ENCODE peak calls at places on chromosome 7, in four cellular contexts. One of them, this sample, is unnamed.

GRCh38 chr7:10708447-10708846 is 265.2 kb upstream of the PHF14 start:
- DNase-seq in NCI-H2081: peak
- DNase-seq in smooth muscle cell of the brain vasculature: no peak
- DNase-seq in epithelial cell of esophagus: peak
- DNase-seq in this sample: peak

GRCh38 chr7:90119178-90119971 is 34.9 kb upstream of the STEAP1 start:
- DNase-seq in NCI-H2081: peak
- DNase-seq in smooth muscle cell of the brain vasculature: no peak
- DNase-seq in epithelial cell of esophagus: no peak
- DNase-seq in this sample: no peak

GRCh38 chr7:100167912-100168323 is 499 bp downstream of the GAL3ST4 start:
- DNase-seq in NCI-H2081: no peak
- DNase-seq in smooth muscle cell of the brain vasculature: no peak
- DNase-seq in epithelial cell of esophagus: peak
- DNase-seq in this sample: no peak

GRCh38 chr7:151195616-151196450 is 8.8 kb upstream of the ASB10 start:
- DNase-seq in NCI-H2081: no peak
- DNase-seq in smooth muscle cell of the brain vasculature: no peak
- DNase-seq in epithelial cell of esophagus: no peak
- DNase-seq in this sample: no peak

GRCh38 chr7:155820788-155821187 is 8.5 kb upstream of the SHH start:
- DNase-seq in NCI-H2081: no peak
- DNase-seq in smooth muscle cell of the brain vasculature: no peak
- DNase-seq in epithelial cell of esophagus: no peak
- DNase-seq in this sample: no peak

GRCh38 chr7:80273327-80273726 is 138.7 kb downstream of the GNAI1 start:
- DNase-seq in NCI-H2081: no peak
- DNase-seq in smooth muscle cell of the brain vasculature: no peak
- DNase-seq in epithelial cell of esophagus: peak
- DNase-seq in this sample: no peak

GRCh38 chr7:48040944-48041664 is 5.8 kb downstream of the C7orf57 start:
- DNase-seq in NCI-H2081: no peak
- DNase-seq in smooth muscle cell of the brain vasculature: no peak
- DNase-seq in epithelial cell of esophagus: no peak
- DNase-seq in this sample: no peak

GRCh38 chr7:24703296-24703695 is 54.0 kb downstream of the GSDME start:
- DNase-seq in NCI-H2081: no peak
- DNase-seq in smooth muscle cell of the brain vasculature: no peak
- DNase-seq in epithelial cell of esophagus: peak
- DNase-seq in this sample: no peak

GRCh38 chr7:94834359-94834758 is 73.0 kb upstream of the PPP1R9A start:
- DNase-seq in NCI-H2081: no peak
- DNase-seq in smooth muscle cell of the brain vasculature: no peak
- DNase-seq in epithelial cell of esophagus: peak
- DNase-seq in this sample: no peak

GRCh38 chr7:4775281-4776159 is at the start of gene AP5Z1:
- DNase-seq in NCI-H2081: peak
- DNase-seq in smooth muscle cell of the brain vasculature: peak
- DNase-seq in epithelial cell of esophagus: peak
- DNase-seq in this sample: peak

GRCh38 chr7:154769527-154769926 is 233.4 kb downstream of the PAXIP1 start:
- DNase-seq in NCI-H2081: no peak
- DNase-seq in smooth muscle cell of the brain vasculature: no peak
- DNase-seq in epithelial cell of esophagus: no peak
- DNase-seq in this sample: no peak

GRCh38 chr7:73892003-73892975 is 31.3 kb downstream of the TMEM270 start:
- DNase-seq in NCI-H2081: no peak
- DNase-seq in smooth muscle cell of the brain vasculature: no peak
- DNase-seq in epithelial cell of esophagus: peak
- DNase-seq in this sample: no peak

GRCh38 chr7:132469681-132470080 is 106.6 kb downstream of the PLXNA4 start:
- DNase-seq in NCI-H2081: no peak
- DNase-seq in smooth muscle cell of the brain vasculature: no peak
- DNase-seq in epithelial cell of esophagus: no peak
- DNase-seq in this sample: no peak

GRCh38 chr7:43850348-43851116 is 18.8 kb downstream of the MRPS24 start:
- DNase-seq in NCI-H2081: no peak
- DNase-seq in smooth muscle cell of the brain vasculature: no peak
- DNase-seq in epithelial cell of esophagus: no peak
- DNase-seq in this sample: no peak